ENCODE peak calls at places on chromosomes 6 and 20, in ten cellular contexts. One of them, this sample, is unnamed.

GRCh38 chr6:26383624-26384417 is 913 bp downstream of the BTN2A2 start:
- DNase-seq in GM20000: no peak
- DNase-seq in IMR-90: peak; percentile 72
- DNase-seq in fibroblast of lung: peak; percentile 75
- DNase-seq in osteoblast: no peak
- DNase-seq in right atrium auricular region: no peak
- DNase-seq in neural crest cell: no peak
- DNase-seq in heart right ventricle: no peak
- DNase-seq in OCI-LY7: peak; percentile 44
- DNase-seq in MM.1S: peak; percentile 49
- DNase-seq in this sample: no peak

GRCh38 chr20:31908016-31908415 is 37.6 kb downstream of the TTLL9 start:
- DNase-seq in fibroblast of lung: no peak
- DNase-seq in IMR-90: no peak
- DNase-seq in GM20000: no peak
- DNase-seq in osteoblast: no peak
- DNase-seq in neural crest cell: no peak
- DNase-seq in right atrium auricular region: no peak
- DNase-seq in heart right ventricle: no peak
- DNase-seq in MM.1S: no peak
- DNase-seq in OCI-LY7: no peak
- DNase-seq in this sample: no peak

GRCh38 chr6:164693934-164694333 is 615.5 kb downstream of the C6orf118 start:
- DNase-seq in OCI-LY7: no peak
- DNase-seq in fibroblast of lung: no peak
- DNase-seq in osteoblast: no peak
- DNase-seq in IMR-90: no peak
- DNase-seq in neural crest cell: no peak
- DNase-seq in MM.1S: no peak
- DNase-seq in GM20000: no peak
- DNase-seq in heart right ventricle: peak; percentile 5
- DNase-seq in right atrium auricular region: no peak
- DNase-seq in this sample: no peak

GRCh38 chr6:157982580-157983438 is 1.1 kb downstream of the SYNJ2 start:
- DNase-seq in right atrium auricular region: no peak
- DNase-seq in osteoblast: peak; percentile 91
- DNase-seq in heart right ventricle: no peak
- DNase-seq in OCI-LY7: no peak
- DNase-seq in fibroblast of lung: peak; percentile 45
- DNase-seq in GM20000: peak; percentile 34
- DNase-seq in MM.1S: peak; percentile 40
- DNase-seq in IMR-90: peak; percentile 54
- DNase-seq in neural crest cell: no peak
- DNase-seq in this sample: no peak

GRCh38 chr20:278607-279571 is 11.7 kb downstream of the C20orf96 start:
- DNase-seq in osteoblast: peak; percentile 73
- DNase-seq in neural crest cell: no peak
- DNase-seq in IMR-90: no peak
- DNase-seq in fibroblast of lung: no peak
- DNase-seq in right atrium auricular region: no peak
- DNase-seq in OCI-LY7: no peak
- DNase-seq in heart right ventricle: peak; percentile 33
- DNase-seq in MM.1S: no peak
- DNase-seq in GM20000: no peak
- DNase-seq in this sample: no peak

GRCh38 chr6:170074907-170075306 is 216.0 kb downstream of the DLL1 start:
- DNase-seq in fibroblast of lung: no peak
- DNase-seq in right atrium auricular region: no peak
- DNase-seq in MM.1S: no peak
- DNase-seq in osteoblast: peak; percentile 43
- DNase-seq in GM20000: no peak
- DNase-seq in IMR-90: no peak
- DNase-seq in OCI-LY7: peak; percentile 10
- DNase-seq in neural crest cell: no peak
- DNase-seq in heart right ventricle: no peak
- DNase-seq in this sample: no peak

GRCh38 chr6:53432318-53433161 is 83.8 kb upstream of the ELOVL5 start:
- DNase-seq in heart right ventricle: peak; percentile 6
- DNase-seq in osteoblast: peak; percentile 37
- DNase-seq in right atrium auricular region: no peak
- DNase-seq in MM.1S: no peak
- DNase-seq in OCI-LY7: no peak
- DNase-seq in fibroblast of lung: peak; percentile 96
- DNase-seq in IMR-90: peak; percentile 81
- DNase-seq in GM20000: no peak
- DNase-seq in neural crest cell: no peak
- DNase-seq in this sample: no peak

GRCh38 chr6:52539607-52540006 is 37.3 kb downstream of the TRAM2 start:
- DNase-seq in OCI-LY7: no peak
- DNase-seq in fibroblast of lung: no peak
- DNase-seq in MM.1S: no peak
- DNase-seq in neural crest cell: no peak
- DNase-seq in heart right ventricle: no peak
- DNase-seq in right atrium auricular region: no peak
- DNase-seq in GM20000: no peak
- DNase-seq in osteoblast: no peak
- DNase-seq in IMR-90: peak; percentile 87
- DNase-seq in this sample: no peak

GRCh38 chr6:56204134-56204533 is 43.2 kb downstream of the COL21A1 start:
- DNase-seq in neural crest cell: no peak
- DNase-seq in IMR-90: no peak
- DNase-seq in heart right ventricle: no peak
- DNase-seq in OCI-LY7: no peak
- DNase-seq in MM.1S: no peak
- DNase-seq in GM20000: no peak
- DNase-seq in right atrium auricular region: no peak
- DNase-seq in osteoblast: no peak
- DNase-seq in fibroblast of lung: no peak
- DNase-seq in this sample: no peak

GRCh38 chr6:36677059-36677749 is 1.3 kb upstream of the CDKN1A start:
- DNase-seq in right atrium auricular region: no peak
- DNase-seq in neural crest cell: no peak
- DNase-seq in fibroblast of lung: no peak
- DNase-seq in OCI-LY7: no peak
- DNase-seq in heart right ventricle: no peak
- DNase-seq in IMR-90: no peak
- DNase-seq in osteoblast: no peak
- DNase-seq in GM20000: no peak
- DNase-seq in MM.1S: no peak
- DNase-seq in this sample: no peak

GRCh38 chr6:42510795-42511194 is 53.0 kb upstream of the UBR2 start:
- DNase-seq in fibroblast of lung: no peak
- DNase-seq in OCI-LY7: no peak
- DNase-seq in neural crest cell: no peak
- DNase-seq in heart right ventricle: no peak
- DNase-seq in IMR-90: no peak
- DNase-seq in osteoblast: no peak
- DNase-seq in GM20000: no peak
- DNase-seq in MM.1S: no peak
- DNase-seq in right atrium auricular region: no peak
- DNase-seq in this sample: no peak
- TF ChIP-seq CTCF in fibroblast of lung: no peak
- TF ChIP-seq CTCF in OCI-LY7: peak; percentile 51
- TF ChIP-seq CTCF in neural crest cell: no peak
- TF ChIP-seq CTCF in heart right ventricle: no peak
- TF ChIP-seq CTCF in IMR-90: peak; percentile 2
- TF ChIP-seq CTCF in osteoblast: no peak
- TF ChIP-seq CTCF in GM20000: no peak
- TF ChIP-seq CTCF in MM.1S: no peak
- TF ChIP-seq CTCF in right atrium auricular region: no peak
- TF ChIP-seq CTCF in this sample: no peak

DNA sequence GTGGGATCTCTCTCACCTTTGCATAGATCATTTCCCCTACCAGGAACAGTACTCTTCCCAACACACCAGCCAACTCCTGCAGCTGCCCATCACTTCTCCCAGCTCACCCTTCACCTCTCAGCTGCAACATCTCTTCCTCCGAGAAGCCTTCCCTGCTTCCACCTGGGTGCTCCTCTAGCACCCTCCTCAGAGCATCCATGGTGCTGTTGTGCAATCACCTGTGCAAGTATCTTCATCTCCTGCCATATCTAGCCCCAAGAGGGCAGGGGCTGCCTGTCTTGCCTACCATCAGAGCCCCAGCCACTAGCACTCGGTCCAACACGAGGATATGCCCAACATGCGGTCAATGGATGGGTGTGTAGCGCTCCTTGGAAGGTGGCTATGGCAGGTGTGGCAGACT is 75.8 kb downstream of the BANF2 start:
- DNase-seq in IMR-90: no peak
- DNase-seq in OCI-LY7: no peak
- DNase-seq in heart right ventricle: no peak
- DNase-seq in MM.1S: no peak
- DNase-seq in GM20000: no peak
- DNase-seq in neural crest cell: no peak
- DNase-seq in osteoblast: no peak
- DNase-seq in fibroblast of lung: no peak
- DNase-seq in right atrium auricular region: no peak
- DNase-seq in this sample: no peak
- TF ChIP-seq CTCF in IMR-90: no peak
- TF ChIP-seq CTCF in OCI-LY7: no peak
- TF ChIP-seq CTCF in heart right ventricle: no peak
- TF ChIP-seq CTCF in MM.1S: no peak
- TF ChIP-seq CTCF in GM20000: no peak
- TF ChIP-seq CTCF in neural crest cell: no peak
- TF ChIP-seq CTCF in osteoblast: no peak
- TF ChIP-seq CTCF in fibroblast of lung: no peak
- TF ChIP-seq CTCF in right atrium auricular region: no peak
- TF ChIP-seq CTCF in this sample: no peak

GRCh38 chr6:24766685-24767462 is 7.9 kb upstream of the GMNN start:
- DNase-seq in GM20000: peak; percentile 75
- DNase-seq in IMR-90: peak; percentile 49
- DNase-seq in OCI-LY7: peak; percentile 64
- DNase-seq in heart right ventricle: no peak
- DNase-seq in fibroblast of lung: peak; percentile 63
- DNase-seq in neural crest cell: no peak
- DNase-seq in right atrium auricular region: no peak
- DNase-seq in MM.1S: peak; percentile 53
- DNase-seq in osteoblast: peak; percentile 82
- DNase-seq in this sample: no peak
- TF ChIP-seq CTCF in GM20000: no peak
- TF ChIP-seq CTCF in IMR-90: peak; percentile 68
- TF ChIP-seq CTCF in OCI-LY7: peak; percentile 91
- TF ChIP-seq CTCF in heart right ventricle: peak; percentile 48
- TF ChIP-seq CTCF in fibroblast of lung: peak; percentile 15
- TF ChIP-seq CTCF in neural crest cell: peak; percentile 56
- TF ChIP-seq CTCF in right atrium auricular region: no peak
- TF ChIP-seq CTCF in MM.1S: peak; percentile 50
- TF ChIP-seq CTCF in osteoblast: peak; percentile 53
- TF ChIP-seq CTCF in this sample: no peak

GRCh38 chr6:6646859-6647258 is 58.3 kb downstream of the LY86 start:
- DNase-seq in heart right ventricle: no peak
- DNase-seq in MM.1S: no peak
- DNase-seq in GM20000: no peak
- DNase-seq in fibroblast of lung: no peak
- DNase-seq in neural crest cell: no peak
- DNase-seq in OCI-LY7: peak; percentile 11
- DNase-seq in osteoblast: no peak
- DNase-seq in IMR-90: no peak
- DNase-seq in right atrium auricular region: no peak
- DNase-seq in this sample: no peak

GRCh38 chr6:6648659-6649343 is 60.3 kb downstream of the LY86 start:
- DNase-seq in fibroblast of lung: no peak
- DNase-seq in GM20000: no peak
- DNase-seq in IMR-90: no peak
- DNase-seq in osteoblast: no peak
- DNase-seq in OCI-LY7: no peak
- DNase-seq in heart right ventricle: no peak
- DNase-seq in neural crest cell: no peak
- DNase-seq in right atrium auricular region: no peak
- DNase-seq in MM.1S: no peak
- DNase-seq in this sample: no peak

GRCh38 chr6:6643398-6643797 is 54.9 kb downstream of the LY86 start:
- DNase-seq in right atrium auricular region: no peak
- DNase-seq in neural crest cell: no peak
- DNase-seq in fibroblast of lung: no peak
- DNase-seq in IMR-90: no peak
- DNase-seq in heart right ventricle: no peak
- DNase-seq in GM20000: peak; percentile 31
- DNase-seq in osteoblast: no peak
- DNase-seq in OCI-LY7: no peak
- DNase-seq in MM.1S: no peak
- DNase-seq in this sample: no peak

GRCh38 chr6:6646384-6646783 is 57.9 kb downstream of the LY86 start:
- DNase-seq in neural crest cell: no peak
- DNase-seq in heart right ventricle: no peak
- DNase-seq in IMR-90: no peak
- DNase-seq in right atrium auricular region: no peak
- DNase-seq in GM20000: no peak
- DNase-seq in osteoblast: no peak
- DNase-seq in MM.1S: no peak
- DNase-seq in fibroblast of lung: no peak
- DNase-seq in OCI-LY7: no peak
- DNase-seq in this sample: no peak

DNA sequence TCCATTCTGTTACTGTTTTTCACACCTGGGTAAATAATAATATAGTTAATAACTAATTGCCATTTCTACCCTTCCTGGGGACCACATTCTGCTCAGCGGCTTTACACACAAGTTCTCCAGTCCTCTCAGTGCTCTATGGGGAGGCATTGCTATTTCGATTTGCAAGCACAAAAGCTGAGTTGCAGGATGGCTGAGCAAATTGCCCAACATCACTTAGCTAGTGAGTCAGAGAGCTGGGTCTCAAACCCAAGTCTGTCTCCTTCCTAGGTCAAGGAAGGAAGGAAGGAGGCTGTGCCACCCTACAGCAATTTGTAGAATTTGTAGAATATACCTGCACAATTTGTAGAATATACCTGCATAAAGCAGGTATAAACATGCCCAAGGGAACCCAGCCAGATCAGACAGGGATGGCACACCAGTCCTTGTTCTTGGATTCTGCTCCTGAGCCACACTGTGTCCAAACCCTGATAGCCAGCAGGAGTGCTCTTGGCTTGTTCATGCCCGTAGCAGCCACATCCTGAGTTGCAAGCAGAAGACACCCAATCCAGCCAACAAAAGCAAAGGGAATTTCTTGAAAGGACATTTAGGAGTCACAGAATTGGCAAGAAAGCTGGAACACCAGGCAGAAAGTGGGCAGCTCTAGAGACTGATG is 56.9 kb downstream of the LY86 start:
- DNase-seq in right atrium auricular region: no peak
- DNase-seq in neural crest cell: no peak
- DNase-seq in OCI-LY7: no peak
- DNase-seq in osteoblast: no peak
- DNase-seq in GM20000: no peak
- DNase-seq in MM.1S: no peak
- DNase-seq in IMR-90: no peak
- DNase-seq in heart right ventricle: no peak
- DNase-seq in fibroblast of lung: no peak
- DNase-seq in this sample: no peak
- TF ChIP-seq CTCF in right atrium auricular region: no peak
- TF ChIP-seq CTCF in neural crest cell: no peak
- TF ChIP-seq CTCF in OCI-LY7: no peak
- TF ChIP-seq CTCF in osteoblast: no peak
- TF ChIP-seq CTCF in GM20000: no peak
- TF ChIP-seq CTCF in MM.1S: no peak
- TF ChIP-seq CTCF in IMR-90: no peak
- TF ChIP-seq CTCF in heart right ventricle: no peak
- TF ChIP-seq CTCF in fibroblast of lung: no peak
- TF ChIP-seq CTCF in this sample: no peak

DNA sequence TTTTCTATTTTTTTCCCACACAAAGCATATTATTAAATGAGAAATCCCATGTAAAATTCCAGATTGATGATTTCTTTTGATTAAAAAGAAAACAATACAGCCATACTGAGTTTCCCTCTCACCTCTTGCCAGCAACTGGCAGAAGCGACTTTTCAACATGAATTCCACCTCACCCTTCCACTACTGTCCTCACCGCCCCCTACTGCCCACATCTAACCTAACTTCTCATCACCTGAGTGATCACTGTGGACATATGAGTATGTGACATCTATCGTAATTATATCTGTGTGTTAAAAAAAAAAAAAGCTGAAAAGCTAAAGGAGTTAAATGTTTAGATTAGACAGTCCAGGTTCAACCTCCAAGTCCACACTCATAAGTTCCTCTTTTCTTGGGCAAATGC is 528.6 kb downstream of the PRKN start:
- DNase-seq in neural crest cell: no peak
- DNase-seq in right atrium auricular region: no peak
- DNase-seq in osteoblast: no peak
- DNase-seq in MM.1S: no peak
- DNase-seq in fibroblast of lung: no peak
- DNase-seq in IMR-90: no peak
- DNase-seq in GM20000: no peak
- DNase-seq in OCI-LY7: no peak
- DNase-seq in heart right ventricle: no peak
- DNase-seq in this sample: no peak
- TF ChIP-seq CTCF in neural crest cell: no peak
- TF ChIP-seq CTCF in right atrium auricular region: no peak
- TF ChIP-seq CTCF in osteoblast: no peak
- TF ChIP-seq CTCF in MM.1S: peak; percentile 5
- TF ChIP-seq CTCF in fibroblast of lung: no peak
- TF ChIP-seq CTCF in IMR-90: no peak
- TF ChIP-seq CTCF in GM20000: no peak
- TF ChIP-seq CTCF in OCI-LY7: peak; percentile 32
- TF ChIP-seq CTCF in heart right ventricle: no peak
- TF ChIP-seq CTCF in this sample: no peak

This sample was measured in omental fat pad.